ENCODE peak calls at places on chromosomes 6 and 20, in ten cellular contexts. Q is fibroblast of pulmonary artery; J is astrocyte of the spinal cord; Z is cardiac fibroblast; N is CD8-positive, alpha-beta memory T cell; K is epithelial cell of esophagus; O is tibial artery; M is suprapubic skin; V is AG10803; D is fibroblast of the aortic adventitia. E is an unnamed sample.

GRCh38 chr6:137764464-137764863 is 102.6 kb upstream of the TNFAIP3 start:
- DNase-seq in O (no peak), V (peak), D (peak), N (no peak), M (no peak), Z (peak), K (peak), J (peak), Q (peak), E (no peak)

GRCh38 chr6:167119680-167120556 is 3.0 kb upstream of the CCR6 start:
- DNase-seq in M (no peak), V (no peak), N (peak), Z (no peak), J (no peak), K (no peak), O (no peak), Q (no peak), D (no peak), E (no peak)

GRCh38 chr20:55216525-55217242 is 741.3 kb downstream of the DOK5 start:
- DNase-seq in J (no peak), N (no peak), M (no peak), Q (no peak), D (no peak), O (no peak), V (no peak), Z (no peak), K (peak), E (no peak)

GRCh38 chr6:21176197-21176596 is 417.4 kb upstream of the SOX4 start:
- DNase-seq in M (no peak), Q (no peak), K (peak), N (no peak), D (no peak), O (no peak), Z (no peak), V (no peak), J (no peak), E (no peak)

GRCh38 chr6:127516676-127517273 is 2.4 kb downstream of the MTCL3 start:
- DNase-seq in Q (peak), D (no peak), K (peak), J (peak), M (no peak), Z (peak), N (no peak), V (no peak), O (no peak), E (no peak)

GRCh38 chr6:32982084-32982701 is 13.8 kb downstream of the BRD2 start:
- DNase-seq in V (peak), J (no peak), Q (no peak), D (no peak), Z (peak), N (no peak), O (no peak), K (no peak), M (no peak), E (no peak)

GRCh38 chr6:113909224-113909856 is 52.2 kb downstream of the MARCKS start:
- DNase-seq in K (peak), J (peak), O (no peak), N (peak), Z (peak), V (peak), D (peak), M (no peak), Q (peak), E (peak)

GRCh38 chr6:168045706-168046620 is 33.0 kb downstream of the FRMD1 start:
- DNase-seq in M (no peak), D (peak), N (no peak), Q (peak), V (no peak), Z (no peak), J (no peak), K (no peak), O (no peak), E (no peak)

GRCh38 chr6:131159578-131159977 is 24.3 kb downstream of the AKAP7 start:
- DNase-seq in O (no peak), M (no peak), D (peak), Q (peak), J (peak), K (peak), N (no peak), V (peak), Z (peak), E (peak)

GRCh38 chr20:10079964-10080363 is 45.2 kb downstream of the ANKEF1 start:
- DNase-seq in O (no peak), N (no peak), V (peak), M (no peak), Q (peak), Z (peak), D (peak), J (peak), K (peak), E (no peak)

GRCh38 chr20:7939663-7940062 is 595 bp downstream of the HAO1 start:
- DNase-seq in Z (no peak), D (no peak), V (no peak), J (no peak), O (no peak), Q (no peak), N (no peak), M (no peak), K (no peak), E (no peak)

GRCh38 chr6:154502564-154502963 is 7.9 kb downstream of the CNKSR3 start:
- DNase-seq in Z (no peak), O (no peak), J (no peak), V (no peak), N (no peak), Q (no peak), K (no peak), D (no peak), M (no peak), E (no peak)

GRCh38 chr6:16725145-16725864 is 36.0 kb downstream of the ATXN1 start:
- DNase-seq in M (no peak), O (no peak), N (no peak), D (peak), Z (peak), J (peak), V (peak), K (peak), Q (peak), E (peak)

GRCh38 chr6:117266267-117266797 is 974 bp downstream of the VGLL2 start:
- DNase-seq in Q (no peak), N (no peak), Z (no peak), J (no peak), K (no peak), O (no peak), V (no peak), M (no peak), D (no peak), E (no peak)

GRCh38 chr6:33181141-33181540 is 11.1 kb downstream of the COL11A2 start:
- DNase-seq in V (no peak), N (no peak), M (no peak), Q (no peak), D (no peak), Z (no peak), J (no peak), K (no peak), O (no peak), E (no peak)

GRCh38 chr6:25053875-25054371 is 118.2 kb upstream of the RIPOR2 start:
- DNase-seq in O (no peak), Z (peak), K (no peak), D (peak), J (peak), N (no peak), V (peak), Q (peak), M (no peak), E (no peak)

GRCh38 chr20:59207742-59208357 is 44.2 kb downstream of the ZNF831 start:
- DNase-seq in J (no peak), M (peak), Q (peak), K (peak), O (no peak), V (peak), Z (peak), D (no peak), N (peak), E (no peak)

GRCh38 chr6:46491789-46492547 is 719 bp upstream of the RCAN2 start:
- DNase-seq in V (peak), Z (no peak), Q (peak), N (no peak), O (peak), J (no peak), K (peak), M (no peak), D (peak), E (peak)

GRCh38 chr6:93550551-93551276 is 131.4 kb upstream of the EPHA7 start:
- DNase-seq in O (no peak), N (no peak), V (no peak), M (no peak), Z (no peak), J (peak), D (no peak), K (no peak), Q (no peak), E (no peak)

GRCh38 chr6:149094156-149094555 is 223.4 kb upstream of the TAB2 start:
- DNase-seq in Z (no peak), K (peak), J (peak), D (no peak), N (no peak), Q (peak), V (peak), O (no peak), M (no peak), E (peak)

GRCh38 chr6:127302728-127303675 is 36.3 kb downstream of the RNF146 start:
- DNase-seq in M (no peak), J (peak), Z (peak), D (peak), N (peak), O (peak), K (peak), V (peak), Q (peak), E (no peak)

GRCh38 chr6:73694711-73695411 is 1.1 kb upstream of the CD109 start:
- DNase-seq in Z (peak), D (peak), K (peak), Q (peak), V (peak), O (no peak), N (no peak), M (no peak), J (peak), E (no peak)

GRCh38 chr6:45003400-45003799 is 324.7 kb upstream of the RUNX2 start:
- DNase-seq in V (no peak), O (no peak), M (no peak), K (no peak), J (no peak), Z (no peak), D (no peak), N (no peak), Q (no peak), E (no peak)

GRCh38 chr20:14777571-14777970 is 440.2 kb upstream of the FLRT3 start:
- DNase-seq in Z (no peak), M (no peak), V (peak), K (peak), D (no peak), J (no peak), O (no peak), Q (no peak), N (no peak), E (no peak)

GRCh38 chr6:38570750-38571149 is 69.0 kb downstream of the BTBD9 start:
- DNase-seq in M (no peak), J (peak), D (peak), N (no peak), O (no peak), Z (peak), K (peak), V (peak), Q (peak), E (no peak)

GRCh38 chr6:135833806-135834205 is 17.7 kb upstream of the PDE7B start:
- DNase-seq in V (no peak), O (no peak), J (no peak), D (no peak), Z (no peak), N (no peak), M (no peak), K (no peak), Q (no peak), E (no peak)

GRCh38 chr20:24163501-24163900 is 174.9 kb upstream of the GGTLC1 start:
- DNase-seq in J (peak), Z (peak), Q (no peak), N (no peak), M (no peak), O (no peak), D (peak), V (no peak), K (peak), E (peak)

GRCh38 chr6:38307730-38308129 is 332.0 kb downstream of the BTBD9 start:
- DNase-seq in N (no peak), M (no peak), D (peak), V (no peak), K (no peak), Z (peak), O (no peak), Q (no peak), J (no peak), E (no peak)

GRCh38 chr20:22581437-22582385 is 2.7 kb downstream of the FOXA2 start:
- DNase-seq in O (no peak), N (no peak), D (no peak), M (no peak), Q (no peak), J (no peak), Z (no peak), K (no peak), V (no peak), E (no peak)
- H3K4me3 ChIP-seq in O (no peak), N (no peak), D (no peak), M (no peak), Q (no peak), J (no peak), Z (no peak), K (no peak), V (no peak), E (no peak)

DNA sequence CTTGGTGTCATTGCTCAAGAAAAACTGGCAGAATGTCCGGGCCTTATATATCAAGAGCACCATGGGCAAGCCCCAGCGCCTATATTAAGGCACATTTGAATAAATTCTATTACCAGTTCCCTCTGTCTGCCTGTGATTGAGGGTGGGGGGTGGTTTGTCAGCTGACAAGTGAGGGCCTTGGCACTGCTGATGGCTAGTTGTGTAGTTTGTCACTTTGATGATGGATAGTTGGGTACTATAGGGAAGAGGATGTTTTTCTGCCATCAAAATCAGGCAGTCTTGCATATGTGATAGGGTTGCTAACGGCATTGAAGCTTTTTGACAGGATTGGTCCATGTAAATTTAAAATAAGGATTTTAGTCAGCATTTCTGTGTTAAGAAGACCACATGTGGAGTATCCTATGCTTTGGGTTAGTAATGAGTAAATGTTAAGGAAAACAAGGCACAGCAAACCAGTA is 2.5 kb downstream of the RPL10A start:
- DNase-seq in O (no peak), J (no peak), Q (no peak), V (no peak), M (no peak), Z (no peak), K (no peak), D (no peak), N (no peak), E (no peak)
- H3K4me3 ChIP-seq in O (no peak), J (peak), Q (peak), V (peak), M (peak), Z (peak), K (peak), D (peak), N (no peak), E (peak)

DNA sequence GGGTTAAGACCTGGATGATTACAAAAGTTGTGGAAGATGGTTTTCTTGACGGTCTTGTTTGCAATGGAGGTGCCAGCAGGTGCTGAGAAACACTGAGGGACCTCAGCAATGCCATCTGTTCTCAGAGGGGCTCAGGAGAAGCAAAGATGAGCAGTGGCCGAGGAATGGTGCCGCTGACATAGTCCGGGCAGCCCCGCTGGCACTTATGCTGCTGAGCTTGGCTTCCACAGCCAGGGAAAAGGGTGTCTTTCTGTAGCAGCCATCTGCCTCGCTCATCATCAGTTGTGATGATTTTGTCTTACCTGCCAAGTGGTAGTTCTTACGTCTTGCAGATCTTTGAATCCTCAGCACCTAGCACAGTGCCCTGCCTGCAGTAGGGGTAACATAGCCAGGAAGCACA is 55.7 kb downstream of the PPP1R14C start:
- DNase-seq in M (no peak), K (no peak), O (no peak), J (no peak), Q (no peak), D (no peak), N (no peak), V (no peak), Z (no peak), E (no peak)
- H3K4me3 ChIP-seq in M (no peak), K (no peak), O (no peak), J (no peak), Q (no peak), D (no peak), N (no peak), V (no peak), Z (no peak), E (no peak)

GRCh38 chr20:50632236-50632635 is 59.1 kb downstream of the RIPOR3 start:
- DNase-seq in J (no peak), V (no peak), D (no peak), M (no peak), Q (no peak), Z (no peak), N (no peak), O (no peak), K (no peak), E (no peak)

GRCh38 chr20:50633361-50633760 is 58.0 kb downstream of the RIPOR3 start:
- DNase-seq in M (no peak), K (no peak), O (no peak), Q (no peak), Z (no peak), N (no peak), V (no peak), J (no peak), D (no peak), E (no peak)

GRCh38 chr20:50630578-50631263 is 60.6 kb downstream of the RIPOR3 start:
- DNase-seq in J (no peak), N (no peak), O (no peak), K (no peak), Q (no peak), Z (no peak), M (no peak), V (no peak), D (no peak), E (no peak)

GRCh38 chr20:50634191-50634590 is 57.2 kb downstream of the RIPOR3 start:
- DNase-seq in K (no peak), J (no peak), M (no peak), O (no peak), D (no peak), Q (no peak), Z (no peak), N (no peak), V (no peak), E (no peak)

DNA sequence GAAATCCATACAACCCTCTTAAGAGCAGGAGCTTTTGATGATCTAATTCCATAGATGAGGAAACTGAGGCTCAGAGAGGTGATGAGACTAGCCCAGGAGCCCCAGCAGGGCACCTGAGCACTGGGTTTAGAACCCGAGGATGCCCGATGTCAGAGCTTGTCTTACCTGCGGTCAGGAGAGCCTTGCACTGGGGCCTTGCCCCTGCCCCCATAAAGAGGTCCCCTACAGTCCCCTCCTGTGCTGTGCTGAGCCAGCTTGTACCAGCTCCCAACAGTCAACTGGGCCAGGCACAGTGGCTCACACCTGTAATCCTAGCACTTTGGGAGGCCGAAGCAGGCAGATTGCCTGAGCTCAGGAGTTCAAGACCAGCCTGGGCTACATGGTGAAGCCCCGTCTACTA is 58.6 kb downstream of the RIPOR3 start:
- DNase-seq in J (no peak), K (no peak), N (no peak), Q (no peak), V (no peak), Z (no peak), M (no peak), D (no peak), O (no peak), E (no peak)
- H3K4me3 ChIP-seq in J (no peak), K (no peak), N (no peak), Q (no peak), V (no peak), Z (no peak), M (no peak), D (no peak), O (no peak), E (no peak)

DNA sequence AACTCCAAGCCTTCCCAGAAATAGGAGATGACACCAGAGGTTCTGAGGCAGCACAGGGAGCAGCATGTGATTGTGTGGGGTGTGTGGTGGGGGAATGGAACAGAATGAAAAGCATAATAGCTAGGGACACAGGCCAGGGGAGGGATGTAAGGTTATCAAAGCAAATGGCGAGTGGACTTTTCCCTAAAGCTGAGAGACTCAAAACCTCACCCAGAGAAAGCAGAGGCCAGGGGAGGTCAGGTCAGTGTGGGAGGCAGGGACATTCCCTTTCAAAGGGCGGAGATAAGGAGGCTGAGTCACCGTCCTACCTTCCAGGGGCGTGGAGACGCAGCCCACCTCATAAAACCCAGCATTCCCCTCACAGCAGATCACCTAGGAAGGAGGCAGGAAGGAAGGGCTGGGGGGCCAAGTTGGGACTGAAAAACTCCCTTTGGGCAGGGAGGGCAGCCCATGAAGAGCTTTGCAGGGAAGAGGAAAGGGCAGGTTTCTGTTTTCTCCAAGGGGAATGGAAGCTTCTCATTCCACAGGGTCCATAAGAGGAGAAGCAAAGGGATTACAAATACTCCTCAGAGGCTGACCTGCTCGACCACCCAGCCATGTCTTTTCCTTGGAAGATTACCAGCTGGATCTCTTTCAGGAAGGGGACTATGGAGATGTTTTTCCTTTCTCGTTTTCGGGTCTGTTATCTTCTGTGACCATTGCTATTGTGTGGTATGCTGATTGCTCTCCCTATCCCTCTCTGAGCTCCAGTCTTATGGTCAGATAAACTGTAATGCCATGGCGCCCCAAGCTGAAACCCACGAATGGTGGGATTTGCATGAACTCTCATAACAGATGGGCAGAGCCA is 9.6 kb upstream of the LY6G5C start:
- DNase-seq in N (no peak), Z (no peak), D (no peak), Q (no peak), O (no peak), V (no peak), J (no peak), M (no peak), K (no peak), E (no peak)
- H3K4me3 ChIP-seq in N (no peak), Z (no peak), D (no peak), Q (no peak), O (no peak), V (no peak), J (no peak), M (no peak), K (no peak), E (no peak)

DNA sequence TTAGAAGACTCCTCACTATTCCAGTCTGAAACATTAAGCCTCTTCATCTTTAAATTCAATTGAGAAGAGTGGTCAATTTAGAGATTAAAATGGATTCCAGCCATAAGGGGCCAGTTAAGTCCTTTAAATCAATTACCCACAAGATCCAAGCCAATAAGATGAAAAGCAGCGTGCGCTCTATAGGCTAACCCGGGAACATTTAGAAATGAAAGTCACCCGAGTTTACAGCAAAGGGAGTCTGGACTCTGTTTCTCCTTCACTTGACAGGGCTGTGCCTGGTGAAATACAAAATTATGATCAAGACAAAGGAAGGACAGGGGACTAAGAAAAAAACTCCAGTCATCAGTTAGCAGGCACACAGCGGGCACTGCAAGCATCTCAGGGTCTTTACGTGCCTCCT is 393.7 kb downstream of the QKI start:
- DNase-seq in N (no peak), K (no peak), Z (no peak), O (no peak), V (no peak), M (no peak), Q (no peak), D (no peak), J (no peak), E (no peak)
- H3K4me3 ChIP-seq in N (no peak), K (no peak), Z (no peak), O (no peak), V (no peak), M (no peak), Q (no peak), D (no peak), J (no peak), E (no peak)